ENCODE peak calls at places on chromosomes 7 and 10, in ten cellular contexts. C, R, Y, K, P, Z, I, V, W and L are unnamed samples.

GRCh38 chr7:21903074-21903786 is 42.5 kb downstream of the CDCA7L start:
- DNase-seq in C (no peak), R (no peak), Y (no peak), K (no peak), P (no peak), Z (no peak), I (no peak), V (no peak), W (no peak), L (no peak)

GRCh38 chr10:117609095-117609821 is 66.7 kb downstream of the EMX2 start:
- DNase-seq in C (peak), R (no peak), Y (no peak), K (no peak), P (peak), Z (no peak), I (no peak), V (peak), W (no peak), L (no peak)

GRCh38 chr7:139451638-139452037 is 31.8 kb downstream of the KLRG2 start:
- DNase-seq in C (no peak), R (no peak), Y (no peak), K (no peak), P (peak), Z (no peak), I (no peak), V (no peak), W (no peak), L (no peak)

GRCh38 chr10:86645111-86645445 is 9.3 kb upstream of the OPN4 start:
- DNase-seq in C (no peak), R (no peak), Y (no peak), K (no peak), P (no peak), Z (no peak), I (no peak), V (peak), W (no peak), L (no peak)

GRCh38 chr10:119404719-119405504 is 137.6 kb downstream of the RGS10 start:
- DNase-seq in C (peak), R (no peak), Y (no peak), K (peak), P (no peak), Z (no peak), I (no peak), V (no peak), W (no peak), L (no peak)

GRCh38 chr7:22174574-22174953 is 182.4 kb downstream of the RAPGEF5 start:
- DNase-seq in C (no peak), R (no peak), Y (no peak), K (no peak), P (no peak), Z (no peak), I (no peak), V (no peak), W (no peak), L (no peak)

GRCh38 chr7:106623846-106624245 is 37.1 kb downstream of the CCDC71L start:
- DNase-seq in C (no peak), R (no peak), Y (no peak), K (no peak), P (peak), Z (no peak), I (no peak), V (no peak), W (no peak), L (no peak)

GRCh38 chr7:79531116-79531515 is 77.6 kb upstream of the MAGI2 start:
- DNase-seq in C (no peak), R (no peak), Y (no peak), K (no peak), P (no peak), Z (no peak), I (no peak), V (no peak), W (no peak), L (no peak)